ENCODE peak calls at places on chromosomes 12 and 14, in seven cellular contexts. X is HCT116, E is Panc1, W is H1, H is HepG2, J is K562, Q is GM12878. K is an unnamed sample.

GRCh38 chr14:76948213-76948947 is 80.1 kb downstream of the IRF2BPL start:
- DNase-seq in W (no peak), H (peak), E (no peak), X (no peak), Q (no peak), J (no peak), K (no peak)

GRCh38 chr14:106318700-106319099 is 792.3 kb downstream of the TMEM121 start:
- DNase-seq in H (no peak), W (no peak), X (no peak), E (no peak), J (peak), Q (no peak), K (peak)

GRCh38 chr12:84397279-84397678 is 515.3 kb downstream of the SLC6A15 start:
- DNase-seq in Q (no peak), J (no peak), X (no peak), W (no peak), E (no peak), H (no peak), K (peak)

GRCh38 chr14:98501335-98501734 is 770.7 kb downstream of the BCL11B start:
- DNase-seq in J (no peak), W (no peak), H (no peak), X (no peak), E (no peak), Q (no peak), K (no peak)

GRCh38 chr12:116637589-116638165 is 78.5 kb downstream of the MAP1LC3B2 start:
- DNase-seq in H (no peak), W (no peak), J (no peak), X (no peak), Q (no peak), E (no peak), K (no peak)

GRCh38 chr14:92348154-92348553 is 25.2 kb downstream of the SLC24A4 start:
- DNase-seq in W (no peak), E (no peak), J (no peak), X (no peak), H (peak), Q (no peak), K (no peak)

GRCh38 chr14:89206426-89206825 is 210.6 kb downstream of the FOXN3 start:
- DNase-seq in X (no peak), Q (no peak), E (no peak), H (no peak), W (no peak), J (no peak), K (no peak)

GRCh38 chr12:10190558-10191388 is 11.9 kb downstream of the TMEM52B start:
- DNase-seq in Q (no peak), H (peak), W (no peak), X (peak), E (peak), J (peak), K (peak)

GRCh38 chr14:35384386-35385041 is 20.0 kb downstream of the NFKBIA start:
- DNase-seq in Q (no peak), H (peak), W (no peak), X (no peak), J (no peak), E (no peak), K (no peak)

GRCh38 chr12:58750484-58750883 is 169.8 kb downstream of the LRIG3 start:
- DNase-seq in E (no peak), X (no peak), H (no peak), J (no peak), W (no peak), Q (no peak), K (no peak)

GRCh38 chr12:55428844-55429243 is 2.8 kb downstream of the OR6C76 start:
- DNase-seq in Q (no peak), X (no peak), J (no peak), E (no peak), H (no peak), W (no peak), K (no peak)

GRCh38 chr14:67418368-67419174 is 6.6 kb upstream of the PLEK2 start:
- DNase-seq in E (no peak), W (no peak), X (no peak), Q (no peak), J (peak), H (no peak), K (no peak)

GRCh38 chr12:44874981-44875416 is 1.1 kb downstream of the NELL2 start:
- DNase-seq in W (no peak), X (no peak), E (no peak), H (no peak), Q (no peak), J (no peak), K (peak)

GRCh38 chr12:55797068-55797467 is 20.5 kb downstream of the SARNP start:
- DNase-seq in J (peak), X (peak), W (no peak), Q (no peak), E (no peak), H (peak), K (peak)

GRCh38 chr14:75003250-75004027 is 718 bp downstream of the EIF2B2 start:
- DNase-seq in W (no peak), J (no peak), H (no peak), E (no peak), X (no peak), Q (no peak), K (no peak)

GRCh38 chr14:36807727-36808126 is 146.1 kb downstream of the PAX9 start:
- DNase-seq in J (no peak), Q (no peak), H (no peak), E (no peak), W (no peak), X (no peak), K (no peak)

GRCh38 chr12:30501718-30502117 is 194.0 kb downstream of the IPO8 start:
- DNase-seq in H (no peak), X (no peak), E (no peak), J (no peak), W (no peak), Q (no peak), K (no peak)

GRCh38 chr14:96734076-96734622 is 63.0 kb upstream of the VRK1 start:
- DNase-seq in Q (no peak), J (no peak), H (no peak), X (no peak), W (no peak), E (no peak), K (no peak)

GRCh38 chr12:96982671-96983070 is 75.6 kb downstream of the NEDD1 start:
- DNase-seq in H (no peak), E (no peak), J (no peak), X (no peak), W (no peak), Q (no peak), K (no peak)

GRCh38 chr14:57136669-57137068 is 132.0 kb downstream of the EXOC5 start:
- DNase-seq in Q (no peak), H (no peak), E (no peak), W (no peak), J (no peak), X (no peak), K (no peak)

DNA sequence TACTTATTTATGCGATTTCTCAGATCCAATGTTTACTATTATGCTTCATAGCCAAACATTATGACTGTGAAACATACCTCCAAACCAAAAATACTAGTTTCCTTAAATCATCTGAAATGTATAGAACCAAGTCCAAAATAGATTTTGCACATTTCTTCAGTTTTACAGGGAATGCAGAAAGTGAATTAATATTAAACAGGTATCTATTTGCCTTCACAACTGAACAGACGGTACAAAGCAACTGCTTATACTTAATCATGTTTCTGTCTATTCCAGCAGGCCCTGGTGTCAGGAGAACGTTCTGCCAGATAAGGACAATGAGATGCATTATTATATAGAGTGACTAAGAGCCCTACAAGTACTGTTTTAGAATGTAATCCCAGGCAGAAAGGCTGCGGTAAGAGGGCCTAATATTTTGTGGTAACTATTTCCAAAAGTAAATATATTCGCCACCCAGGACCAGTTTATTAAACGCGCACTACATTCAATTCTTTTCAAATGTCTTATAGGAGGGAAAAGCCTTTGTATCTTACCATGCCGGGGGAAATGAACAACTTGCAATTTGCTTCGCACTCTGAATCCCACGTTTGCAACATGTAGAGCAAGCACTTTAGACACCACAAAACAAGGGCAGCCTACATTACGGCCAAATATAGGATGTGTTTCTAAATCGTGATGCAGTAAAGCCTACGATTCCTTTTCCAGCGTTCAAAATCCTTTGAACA is 1.5 kb downstream of the CORO1C start:
- DNase-seq in E (no peak), X (no peak), Q (no peak), J (peak), H (peak), W (no peak), K (peak)
- TF ChIP-seq SIN3A in E (peak), X (no peak), Q (no peak), J (no peak), H (no peak), W (no peak), K (peak)

GRCh38 chr12:123150273-123150803 is 552 bp downstream of the PITPNM2 start:
- DNase-seq in H (no peak), Q (no peak), E (no peak), X (no peak), J (peak), W (no peak), K (peak)
- TF ChIP-seq SIN3A in H (no peak), Q (no peak), E (no peak), X (no peak), J (peak), W (no peak), K (no peak)

DNA sequence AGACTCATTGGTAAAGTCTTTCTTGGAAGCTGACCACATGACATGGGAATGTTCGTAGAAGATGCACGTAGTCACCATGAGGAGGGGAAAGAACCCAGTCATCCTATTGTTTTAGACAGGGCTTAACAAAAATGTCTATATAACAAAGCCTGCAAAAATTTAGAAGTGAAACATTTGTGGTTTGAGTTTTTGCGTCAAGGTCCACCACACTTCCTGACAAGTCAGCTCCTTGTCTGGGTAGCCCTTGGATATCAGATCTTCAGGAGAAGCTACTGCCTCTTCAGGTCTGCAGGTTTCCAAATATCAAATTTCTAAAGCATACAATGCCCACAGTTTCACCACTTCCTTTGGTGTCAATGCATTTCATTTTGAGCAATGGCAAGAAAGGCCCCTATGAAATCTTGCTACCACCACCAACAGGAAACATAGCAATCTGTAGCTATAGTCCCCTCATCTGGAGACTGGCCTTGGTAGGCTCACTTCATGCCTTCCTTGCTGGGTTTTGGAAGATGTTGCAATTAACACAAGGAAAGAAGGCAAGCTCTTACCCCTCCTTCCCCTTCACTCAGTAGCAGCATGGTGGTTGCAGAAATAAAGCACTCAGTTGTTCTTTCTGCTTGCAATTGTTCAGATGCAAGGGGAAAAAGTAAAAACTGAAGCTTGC is 235.2 kb downstream of the PCNX1 start:
- DNase-seq in E (no peak), X (no peak), H (no peak), J (no peak), W (no peak), Q (peak), K (no peak)
- TF ChIP-seq SIN3A in E (no peak), X (no peak), H (no peak), J (no peak), W (no peak), Q (no peak), K (no peak)

GRCh38 chr12:119204137-119204536 is 25.4 kb downstream of the HSPB8 start:
- DNase-seq in J (no peak), Q (no peak), E (no peak), X (no peak), W (no peak), H (no peak), K (peak)

GRCh38 chr12:119206348-119207075 is 27.8 kb downstream of the HSPB8 start:
- DNase-seq in X (no peak), E (no peak), H (no peak), W (no peak), J (no peak), Q (no peak), K (no peak)

GRCh38 chr12:119208626-119209061 is 29.9 kb downstream of the HSPB8 start:
- DNase-seq in J (no peak), E (no peak), H (peak), X (no peak), W (no peak), Q (no peak), K (no peak)

GRCh38 chr12:119204716-119205285 is 26.1 kb downstream of the HSPB8 start:
- DNase-seq in E (no peak), Q (no peak), J (no peak), X (no peak), H (no peak), W (no peak), K (no peak)

GRCh38 chr12:119207161-119207560 is 28.4 kb downstream of the HSPB8 start:
- DNase-seq in E (no peak), W (no peak), Q (no peak), H (no peak), X (no peak), J (no peak), K (no peak)
- TF ChIP-seq SIN3A in E (no peak), W (no peak), Q (no peak), H (no peak), X (no peak), J (no peak), K (no peak)

GRCh38 chr12:130956456-130957303 is 3.0 kb downstream of the ADGRD1 start:
- DNase-seq in W (no peak), E (no peak), X (no peak), H (no peak), J (no peak), Q (no peak), K (no peak)
- TF ChIP-seq SIN3A in W (no peak), E (no peak), X (no peak), H (no peak), J (no peak), Q (no peak), K (no peak)

GRCh38 chr14:69631509-69631908 is 20.1 kb downstream of the SUSD6 start:
- DNase-seq in E (no peak), H (peak), Q (no peak), X (no peak), J (no peak), W (no peak), K (no peak)
- TF ChIP-seq SIN3A in E (no peak), H (no peak), Q (no peak), X (no peak), J (no peak), W (no peak), K (no peak)

K was measured in SK-N-SH.